ENCODE peak calls at places on chromosome 14, in ten cellular contexts. R is psoas muscle, L is body of pancreas, Y is transverse colon, A is Peyer's patch, J is HL-60, O is Panc1, M is thyroid gland, G is uterus, S is HFF-Myc. E is an unnamed sample.
A peak's percentile ranks its signal among the peaks of the same experiment; 100 is the strongest.

GRCh38 chr14:42806909-42807315 is 1200.2 kb downstream of the LRFN5 start:
- DNase-seq in R (no peak), O (no peak), Y (no peak), L (no peak), J (no peak), M (no peak), G (no peak), S (peak; percentile 55), A (no peak), E (no peak)

GRCh38 chr14:88322505-88323085 is 474 bp downstream of the KCNK10 start:
- DNase-seq in M (no peak), R (no peak), S (no peak), L (no peak), G (no peak), A (no peak), Y (no peak), J (no peak), O (no peak), E (no peak)

GRCh38 chr14:102205560-102205959 is 65.9 kb downstream of the WDR20 start:
- DNase-seq in O (no peak), Y (no peak), G (no peak), L (no peak), J (no peak), A (no peak), R (no peak), M (no peak), S (no peak), E (no peak)

GRCh38 chr14:58712357-58712756 is 74.6 kb downstream of the DACT1 start:
- DNase-seq in O (no peak), J (no peak), G (no peak), S (no peak), A (no peak), M (no peak), R (no peak), L (no peak), Y (no peak), E (no peak)

GRCh38 chr14:31244626-31245025 is 37.0 kb upstream of the HECTD1 start:
- DNase-seq in Y (no peak), S (no peak), L (no peak), G (no peak), M (no peak), O (no peak), J (no peak), R (no peak), A (no peak), E (no peak)

GRCh38 chr14:80930836-80931389 is 10.6 kb downstream of the CEP128 start:
- DNase-seq in L (no peak), Y (peak; percentile 33), M (no peak), A (peak; percentile 61), S (peak; percentile 37), O (no peak), J (peak; percentile 68), G (no peak), R (no peak), E (no peak)

GRCh38 chr14:74347795-74348100 is 523 bp upstream of the VRTN start:
- DNase-seq in M (no peak), A (no peak), S (no peak), L (no peak), O (no peak), Y (no peak), G (no peak), J (no peak), R (no peak), E (no peak)

GRCh38 chr14:73896521-73896920 is 9.9 kb downstream of the ZNF410 start:
- DNase-seq in Y (no peak), O (no peak), R (no peak), J (no peak), G (no peak), M (no peak), A (no peak), S (no peak), L (no peak), E (no peak)

GRCh38 chr14:97276573-97276972 is 479.4 kb downstream of the VRK1 start:
- DNase-seq in S (no peak), G (no peak), O (no peak), R (no peak), J (no peak), L (no peak), Y (no peak), A (no peak), M (no peak), E (no peak)

GRCh38 chr14:58272589-58273372 is 25.6 kb upstream of the ARID4A start:
- DNase-seq in J (peak; percentile 1), A (no peak), S (peak; percentile 5), L (peak; percentile 49), O (no peak), Y (no peak), M (peak; percentile 20), G (no peak), R (no peak), E (no peak)

GRCh38 chr14:42665083-42665482 is 1058.4 kb downstream of the LRFN5 start:
- DNase-seq in L (no peak), S (no peak), R (no peak), O (no peak), J (no peak), A (no peak), Y (no peak), G (no peak), M (no peak), E (no peak)

GRCh38 chr14:24712909-24713308 is 78.9 kb upstream of the GZMB start:
- DNase-seq in R (no peak), Y (no peak), O (no peak), M (no peak), J (no peak), S (no peak), L (no peak), A (no peak), G (no peak), E (no peak)

GRCh38 chr14:23138173-23138535 is 19.1 kb upstream of the CEBPE start:
- DNase-seq in Y (no peak), O (no peak), R (no peak), A (no peak), G (no peak), L (no peak), J (no peak), M (no peak), S (no peak), E (no peak)

GRCh38 chr14:68895304-68895703 is 83.8 kb downstream of the ACTN1 start:
- DNase-seq in G (no peak), S (no peak), O (no peak), M (no peak), J (no peak), Y (no peak), R (no peak), A (no peak), L (no peak), E (no peak)

GRCh38 chr14:77376771-77377501 is at the start of the genes SAMD15 and TMED8:
- DNase-seq in M (peak; percentile 84), R (peak; percentile 85), A (peak; percentile 80), S (peak; percentile 57), Y (peak; percentile 84), L (peak; percentile 78), J (peak; percentile 60), O (peak; percentile 69), G (peak; percentile 84), E (peak; percentile 86)
- TF ChIP-seq CTCF in M (no peak), R (peak; percentile 20), A (no peak), S (no peak), Y (peak; percentile 32), L (peak; percentile 50), J (no peak), O (peak; percentile 27), G (peak; percentile 47), E (peak; percentile 24)

GRCh38 chr14:77980475-77981321 is 180.8 kb downstream of the ADCK1 start:
- DNase-seq in R (peak; percentile 19), O (no peak), M (peak; percentile 94), G (no peak), Y (peak; percentile 46), L (peak; percentile 78), A (no peak), S (no peak), J (no peak), E (peak; percentile 74)
- H3K4me3 ChIP-seq in R (peak overlapping the region; percentile 55), O (peak overlapping the region; percentile 36), M (peak overlapping the region; percentile 21), G (no peak overlapping the region), Y (peak overlapping the region; percentile 49), L (peak overlapping the region; percentile 20), A (peak overlapping the region; percentile 39), S (peak overlapping the region; percentile 29), J (peak overlapping the region; percentile 21), E (peak overlapping the region; percentile 34)

GRCh38 chr14:96264850-96265249 is 8.8 kb downstream of the BDKRB1 start:
- DNase-seq in J (no peak), M (no peak), R (no peak), S (no peak), Y (no peak), L (no peak), A (no peak), O (no peak), G (no peak), E (no peak)
- TF ChIP-seq CTCF in J (peak; percentile 17), M (no peak), R (no peak), S (peak; percentile 56), Y (peak; percentile 32), L (peak; percentile 30), A (no peak), O (peak; percentile 58), G (no peak), E (peak; percentile 62)

DNA sequence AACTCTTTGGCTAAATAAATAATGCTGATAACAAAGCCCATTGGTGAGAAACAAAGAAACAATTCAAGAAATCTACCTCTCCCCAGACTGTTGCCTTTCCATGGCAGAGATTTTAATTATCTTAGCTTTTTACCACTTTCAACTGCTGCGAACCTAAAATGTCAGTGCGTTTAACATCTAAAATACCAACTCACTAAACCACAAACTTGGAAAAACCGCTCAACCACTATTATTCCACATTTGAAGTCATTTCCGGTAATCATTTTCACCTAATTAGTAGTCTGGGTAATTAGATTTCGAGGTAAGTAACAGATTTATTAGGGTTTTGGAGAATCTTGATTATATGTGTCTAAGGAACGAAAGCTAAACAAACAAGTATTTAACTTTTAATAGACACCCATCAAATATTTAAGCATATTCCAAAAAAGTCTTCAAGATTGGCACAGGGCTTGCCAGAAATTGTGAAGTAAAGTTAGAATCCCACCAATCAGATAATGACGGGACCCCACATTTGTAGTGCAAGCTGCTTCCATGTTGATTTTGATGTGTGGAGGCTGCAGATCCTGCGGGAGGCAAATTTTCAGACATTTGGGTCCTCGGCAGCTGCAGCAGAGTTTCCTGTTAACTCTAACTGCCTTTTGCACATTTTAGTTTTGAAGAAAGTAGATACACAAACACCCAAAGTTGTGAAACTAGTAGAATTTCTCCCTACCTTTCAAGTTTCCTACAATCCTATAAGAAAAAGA is 4.1 kb downstream of the OTX2 start:
- DNase-seq in G (no peak), J (no peak), R (no peak), M (no peak), Y (no peak), O (no peak), A (no peak), S (no peak), L (no peak), E (no peak)
- H3K4me3 ChIP-seq in G (no peak overlapping the region), J (no peak overlapping the region), R (no peak overlapping the region), M (no peak overlapping the region), Y (no peak overlapping the region), O (no peak overlapping the region), A (no peak overlapping the region), S (no peak overlapping the region), L (no peak overlapping the region), E (no peak overlapping the region)

DNA sequence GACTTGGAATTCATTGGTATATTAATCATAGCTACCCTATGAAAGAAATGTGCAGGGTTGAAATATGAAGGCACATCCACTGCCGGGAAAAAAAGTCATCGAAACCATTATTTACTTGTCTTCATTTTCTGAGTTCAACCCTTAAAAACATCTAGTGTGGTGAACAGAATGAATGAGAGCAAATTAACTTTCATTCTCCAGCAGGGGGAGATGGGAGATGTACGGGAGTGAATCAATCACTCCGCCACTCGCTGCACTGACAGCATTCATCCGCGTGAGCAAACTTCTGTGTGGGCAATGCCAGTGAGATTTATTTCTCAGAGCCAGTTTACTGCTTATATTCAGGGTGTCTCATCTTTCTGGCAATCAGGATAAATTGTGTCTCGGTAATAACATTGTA is 463.5 kb upstream of the MIS18BP1 start:
- DNase-seq in M (no peak), R (no peak), O (no peak), J (no peak), G (no peak), L (no peak), S (no peak), Y (no peak), A (no peak), E (no peak)
- TF ChIP-seq CTCF in M (no peak), R (peak; percentile 4), O (peak; percentile 14), J (no peak), G (no peak), L (no peak), S (peak; percentile 28), Y (no peak), A (no peak), E (peak; percentile 21)